ENCODE peak calls at places on chromosomes 5 and 9, in eight cellular contexts. One of them, this sample, is unnamed.

GRCh38 chr5:56669534-56670483 is 145.5 kb upstream of the MAP3K1 start:
- DNase-seq in HCEC 1CT: no peak
- DNase-seq in ureter: no peak
- DNase-seq in T-helper 2 cell treated with Interferon-gamma antibody and Interleukin-4, amounts not matched to agents 5 μg/mL and 100 μg/mL, for 36 hours: peak
- DNase-seq in fibroblast of the aortic adventitia: no peak
- DNase-seq in midbrain: peak
- DNase-seq in uterus: no peak
- DNase-seq in pancreas: peak
- DNase-seq in this sample: no peak

GRCh38 chr9:128548876-128549275 is 3.5 kb upstream of the SPTAN1 start:
- DNase-seq in HCEC 1CT: no peak
- DNase-seq in ureter: no peak
- DNase-seq in T-helper 2 cell treated with Interferon-gamma antibody and Interleukin-4, amounts not matched to agents 5 μg/mL and 100 μg/mL, for 36 hours: no peak
- DNase-seq in fibroblast of the aortic adventitia: no peak
- DNase-seq in midbrain: no peak
- DNase-seq in uterus: no peak
- DNase-seq in pancreas: no peak
- DNase-seq in this sample: no peak

GRCh38 chr9:37339945-37340344 is 82.6 kb upstream of the GRHPR start:
- DNase-seq in HCEC 1CT: no peak
- DNase-seq in ureter: no peak
- DNase-seq in T-helper 2 cell treated with Interferon-gamma antibody and Interleukin-4, amounts not matched to agents 5 μg/mL and 100 μg/mL, for 36 hours: no peak
- DNase-seq in fibroblast of the aortic adventitia: no peak
- DNase-seq in midbrain: no peak
- DNase-seq in uterus: no peak
- DNase-seq in pancreas: no peak
- DNase-seq in this sample: no peak

GRCh38 chr5:62044989-62045388 is 261.0 kb upstream of the KIF2A start:
- DNase-seq in HCEC 1CT: no peak
- DNase-seq in ureter: no peak
- DNase-seq in T-helper 2 cell treated with Interferon-gamma antibody and Interleukin-4, amounts not matched to agents 5 μg/mL and 100 μg/mL, for 36 hours: no peak
- DNase-seq in fibroblast of the aortic adventitia: no peak
- DNase-seq in midbrain: no peak
- DNase-seq in uterus: no peak
- DNase-seq in pancreas: no peak
- DNase-seq in this sample: no peak

GRCh38 chr5:38463634-38464521 is 92.6 kb downstream of the LIFR start:
- DNase-seq in HCEC 1CT: peak
- DNase-seq in ureter: no peak
- DNase-seq in T-helper 2 cell treated with Interferon-gamma antibody and Interleukin-4, amounts not matched to agents 5 μg/mL and 100 μg/mL, for 36 hours: no peak
- DNase-seq in fibroblast of the aortic adventitia: peak
- DNase-seq in midbrain: no peak
- DNase-seq in uterus: peak
- DNase-seq in pancreas: no peak
- DNase-seq in this sample: peak

GRCh38 chr5:36369092-36369737 is 67.5 kb upstream of the RANBP3L start:
- DNase-seq in HCEC 1CT: peak
- DNase-seq in ureter: no peak
- DNase-seq in T-helper 2 cell treated with Interferon-gamma antibody and Interleukin-4, amounts not matched to agents 5 μg/mL and 100 μg/mL, for 36 hours: no peak
- DNase-seq in fibroblast of the aortic adventitia: no peak
- DNase-seq in midbrain: no peak
- DNase-seq in uterus: no peak
- DNase-seq in pancreas: no peak
- DNase-seq in this sample: no peak

GRCh38 chr9:108854094-108854493 is 1.7 kb downstream of the ACTL7B start:
- DNase-seq in HCEC 1CT: no peak
- DNase-seq in ureter: no peak
- DNase-seq in T-helper 2 cell treated with Interferon-gamma antibody and Interleukin-4, amounts not matched to agents 5 μg/mL and 100 μg/mL, for 36 hours: no peak
- DNase-seq in fibroblast of the aortic adventitia: no peak
- DNase-seq in midbrain: no peak
- DNase-seq in uterus: no peak
- DNase-seq in pancreas: no peak
- DNase-seq in this sample: no peak

GRCh38 chr9:95462419-95463121 is 54.2 kb downstream of the PTCH1 start:
- DNase-seq in HCEC 1CT: peak
- DNase-seq in ureter: peak
- DNase-seq in T-helper 2 cell treated with Interferon-gamma antibody and Interleukin-4, amounts not matched to agents 5 μg/mL and 100 μg/mL, for 36 hours: peak
- DNase-seq in fibroblast of the aortic adventitia: peak
- DNase-seq in midbrain: peak
- DNase-seq in uterus: peak
- DNase-seq in pancreas: no peak
- DNase-seq in this sample: peak

GRCh38 chr9:35791321-35791921 is at the start of gene NPR2:
- DNase-seq in HCEC 1CT: peak
- DNase-seq in ureter: no peak
- DNase-seq in T-helper 2 cell treated with Interferon-gamma antibody and Interleukin-4, amounts not matched to agents 5 μg/mL and 100 μg/mL, for 36 hours: no peak
- DNase-seq in fibroblast of the aortic adventitia: no peak
- DNase-seq in midbrain: peak
- DNase-seq in uterus: peak
- DNase-seq in pancreas: no peak
- DNase-seq in this sample: peak

GRCh38 chr5:14767942-14768837 is 103.4 kb downstream of the ANKH start:
- DNase-seq in HCEC 1CT: no peak
- DNase-seq in ureter: no peak
- DNase-seq in T-helper 2 cell treated with Interferon-gamma antibody and Interleukin-4, amounts not matched to agents 5 μg/mL and 100 μg/mL, for 36 hours: no peak
- DNase-seq in fibroblast of the aortic adventitia: no peak
- DNase-seq in midbrain: no peak
- DNase-seq in uterus: no peak
- DNase-seq in pancreas: no peak
- DNase-seq in this sample: no peak

GRCh38 chr5:37553720-37554402 is 174.7 kb downstream of the WDR70 start:
- DNase-seq in HCEC 1CT: peak
- DNase-seq in ureter: no peak
- DNase-seq in T-helper 2 cell treated with Interferon-gamma antibody and Interleukin-4, amounts not matched to agents 5 μg/mL and 100 μg/mL, for 36 hours: no peak
- DNase-seq in fibroblast of the aortic adventitia: peak
- DNase-seq in midbrain: no peak
- DNase-seq in uterus: no peak
- DNase-seq in pancreas: no peak
- DNase-seq in this sample: no peak